ENCODE peak calls at places on chromosomes 2 and 18, in five cellular contexts. B is GM23338, A is transverse colon, I is stomach, E is endothelial cell of umbilical vein. Q is an unnamed sample.

GRCh38 chr2:30716117-30716900 is 90.9 kb downstream of the CAPN13 start:
- DNase-seq in B (no peak), A (no peak), I (peak; percentile 19), E (no peak), Q (no peak)

GRCh38 chr2:5076599-5076998 is 615.6 kb upstream of the SOX11 start:
- DNase-seq in B (peak; percentile 53), A (no peak), I (no peak), E (no peak), Q (no peak)

GRCh38 chr2:230713331-230714121 is 884 bp downstream of the CAB39 start:
- DNase-seq in B (peak; percentile 54), A (peak; percentile 64), I (peak; percentile 79), E (peak; percentile 11), Q (peak; percentile 92)

GRCh38 chr2:188695953-188696352 is 278.2 kb upstream of the COL3A1 start:
- DNase-seq in B (no peak), A (no peak), I (no peak), E (no peak), Q (no peak)

GRCh38 chr2:98912957-98913915 is 22.8 kb downstream of the CRACDL start:
- DNase-seq in B (no peak), A (no peak), I (peak; percentile 24), E (no peak), Q (peak; percentile 59)

GRCh38 chr2:160836755-160837154 is 323.5 kb upstream of the TANK start:
- DNase-seq in B (no peak), A (no peak), I (no peak), E (no peak), Q (no peak)

GRCh38 chr2:53826587-53827397 is 33.0 kb downstream of the GPR75 start:
- DNase-seq in B (no peak), A (no peak), I (no peak), E (no peak), Q (no peak)

GRCh38 chr2:230184727-230185578 is 34.8 kb downstream of the SP110 start:
- DNase-seq in B (no peak), A (no peak), I (no peak), E (no peak), Q (no peak)

GRCh38 chr2:200189964-200190363 is 116.5 kb upstream of the SPATS2L start:
- DNase-seq in B (no peak), A (no peak), I (no peak), E (no peak), Q (no peak)

GRCh38 chr2:96099861-96100798 is 16.2 kb downstream of the ADRA2B start:
- DNase-seq in B (peak; percentile 41), A (peak; percentile 3), I (no peak), E (peak; percentile 26), Q (peak; percentile 64)

GRCh38 chr2:185990861-185991525 is 252.4 kb downstream of the FSIP2 start:
- DNase-seq in B (peak; percentile 33), A (no peak), I (no peak), E (no peak), Q (no peak)

GRCh38 chr2:118842687-118843491 is 4.6 kb downstream of the EN1 start:
- DNase-seq in B (peak; percentile 64), A (no peak), I (no peak), E (peak; percentile 20), Q (peak; percentile 67)

GRCh38 chr2:44578401-44579135 is 216.8 kb downstream of the CAMKMT start:
- DNase-seq in B (no peak), A (no peak), I (no peak), E (no peak), Q (no peak)

GRCh38 chr2:54318810-54319209 is 62.8 kb upstream of the TSPYL6 start:
- DNase-seq in B (no peak), A (no peak), I (no peak), E (no peak), Q (no peak)

DNA sequence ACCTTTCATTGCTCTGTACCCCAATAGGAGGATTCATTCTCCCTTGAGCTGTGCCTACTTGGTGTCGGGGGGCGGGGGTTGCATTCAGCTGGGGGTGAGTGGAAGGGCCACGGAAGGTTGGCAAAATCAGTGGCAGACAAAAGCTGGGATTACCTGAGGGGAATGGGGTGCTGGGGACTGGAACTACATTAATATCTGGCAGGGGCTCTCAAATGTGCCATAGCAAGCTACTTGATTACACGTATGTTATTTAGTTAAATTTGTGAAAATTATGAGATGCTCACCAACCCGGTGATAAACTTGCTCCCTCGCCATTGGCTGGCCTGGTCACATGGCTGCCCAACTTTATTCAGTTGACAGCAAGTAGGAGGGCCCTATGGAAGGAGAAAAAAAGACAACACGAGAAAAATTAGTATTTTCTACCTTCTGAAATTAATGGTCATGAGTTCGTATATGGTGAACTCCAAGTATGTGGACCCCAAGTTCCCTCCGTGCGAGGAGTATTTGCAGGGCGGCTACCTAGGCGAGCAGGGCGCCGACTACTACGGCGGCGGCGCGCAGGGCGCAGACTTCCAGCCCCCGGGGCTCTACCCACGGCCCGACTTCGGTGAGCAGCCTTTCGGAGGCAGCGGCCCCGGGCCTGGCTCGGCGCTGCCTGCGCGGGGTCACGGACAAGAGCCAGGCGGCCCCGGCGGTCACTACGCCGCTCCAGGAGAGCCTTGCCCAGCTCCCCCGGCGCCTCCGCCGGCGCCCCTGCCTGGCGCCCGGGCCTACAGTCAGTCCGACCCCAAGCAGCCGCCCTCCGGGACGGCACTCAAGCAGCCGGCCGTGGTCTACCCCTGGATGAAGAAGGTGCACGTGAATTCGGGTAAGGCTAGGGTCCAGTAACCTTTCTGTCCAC is at the start of gene HOXD4:
- DNase-seq in B (peak; percentile 51), A (no peak), I (peak; percentile 20), E (no peak), Q (no peak)
- H3K27me3 ChIP-seq in B (peaks cover 100% of the 10 kb centered on the region), A (peaks cover 37% of the 10 kb centered on the region), I (peaks cover 30% of the 10 kb centered on the region), E (no peaks in the 10 kb centered on the region), Q (peaks cover 55% of the 10 kb centered on the region)

GRCh38 chr2:101383016-101383541 is 4.2 kb downstream of the CREG2 start:
- DNase-seq in B (no peak), A (no peak), I (no peak), E (no peak), Q (no peak)

GRCh38 chr2:101388232-101388631 is 929 bp upstream of the CREG2 start:
- DNase-seq in B (no peak), A (no peak), I (no peak), E (no peak), Q (no peak)

GRCh38 chr2:101387151-101387807 is at the start of gene CREG2:
- DNase-seq in B (peak; percentile 85), A (peak; percentile 32), I (peak; percentile 75), E (peak; percentile 74), Q (peak; percentile 87)

GRCh38 chr2:101382406-101382805 is 4.9 kb downstream of the CREG2 start:
- DNase-seq in B (no peak), A (no peak), I (no peak), E (peak; percentile 92), Q (no peak)

DNA sequence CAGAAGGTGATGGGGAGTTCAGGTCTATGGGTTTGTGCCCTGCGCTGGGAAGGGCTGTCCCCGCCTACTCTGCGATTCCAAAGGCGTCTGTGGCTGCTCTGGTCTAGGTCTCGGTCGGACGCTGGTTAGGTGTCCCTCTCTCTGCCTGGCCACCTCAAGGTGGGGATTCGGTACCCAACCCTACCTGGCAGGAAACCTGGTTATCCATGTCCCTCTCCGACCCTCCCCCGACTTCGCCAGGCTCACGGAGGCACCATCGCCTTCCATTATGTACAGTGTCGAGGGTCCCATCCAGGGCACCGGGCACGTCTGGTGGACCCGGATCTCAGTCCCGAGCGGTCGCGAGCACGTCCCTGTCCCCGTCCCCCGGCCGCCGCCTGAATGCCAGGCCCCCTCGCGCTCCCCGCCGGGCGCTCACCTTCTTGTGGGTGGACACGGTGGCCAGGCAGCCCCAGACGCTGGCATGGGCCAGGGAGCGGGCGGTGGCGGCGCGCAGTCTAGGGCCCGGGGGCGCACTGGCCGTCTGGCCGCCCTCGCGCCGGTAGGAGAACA is 628 bp downstream of the CREG2 start:
- DNase-seq in B (peak; percentile 49), A (no peak), I (no peak), E (no peak), Q (peak; percentile 79)
- H3K4me3 ChIP-seq in B (peak overlapping the region; percentile 82), A (peak overlapping the region; percentile 40), I (peak overlapping the region; percentile 49), E (peak overlapping the region; percentile 54), Q (peak overlapping the region; percentile 25)

GRCh38 chr18:8140841-8141501 is 468.3 kb upstream of the RAB12 start:
- DNase-seq in B (peak; percentile 4), A (peak; percentile 10), I (no peak), E (no peak), Q (no peak)
- TF ChIP-seq POLR2AphosphoS5 in B (no peak), A (no peak), I (no peak), E (no peak), Q (no peak)

GRCh38 chr18:48184118-48184517 is 225.1 kb downstream of the ZBTB7C start:
- DNase-seq in B (no peak), A (no peak), I (no peak), E (no peak), Q (no peak)

GRCh38 chr18:48188609-48189008 is 220.6 kb downstream of the ZBTB7C start:
- DNase-seq in B (no peak), A (no peak), I (no peak), E (no peak), Q (no peak)

GRCh38 chr18:48186861-48187260 is 222.3 kb downstream of the ZBTB7C start:
- DNase-seq in B (no peak), A (no peak), I (no peak), E (no peak), Q (no peak)

GRCh38 chr18:48183613-48184012 is 225.6 kb downstream of the ZBTB7C start:
- DNase-seq in B (no peak), A (no peak), I (no peak), E (no peak), Q (no peak)

DNA sequence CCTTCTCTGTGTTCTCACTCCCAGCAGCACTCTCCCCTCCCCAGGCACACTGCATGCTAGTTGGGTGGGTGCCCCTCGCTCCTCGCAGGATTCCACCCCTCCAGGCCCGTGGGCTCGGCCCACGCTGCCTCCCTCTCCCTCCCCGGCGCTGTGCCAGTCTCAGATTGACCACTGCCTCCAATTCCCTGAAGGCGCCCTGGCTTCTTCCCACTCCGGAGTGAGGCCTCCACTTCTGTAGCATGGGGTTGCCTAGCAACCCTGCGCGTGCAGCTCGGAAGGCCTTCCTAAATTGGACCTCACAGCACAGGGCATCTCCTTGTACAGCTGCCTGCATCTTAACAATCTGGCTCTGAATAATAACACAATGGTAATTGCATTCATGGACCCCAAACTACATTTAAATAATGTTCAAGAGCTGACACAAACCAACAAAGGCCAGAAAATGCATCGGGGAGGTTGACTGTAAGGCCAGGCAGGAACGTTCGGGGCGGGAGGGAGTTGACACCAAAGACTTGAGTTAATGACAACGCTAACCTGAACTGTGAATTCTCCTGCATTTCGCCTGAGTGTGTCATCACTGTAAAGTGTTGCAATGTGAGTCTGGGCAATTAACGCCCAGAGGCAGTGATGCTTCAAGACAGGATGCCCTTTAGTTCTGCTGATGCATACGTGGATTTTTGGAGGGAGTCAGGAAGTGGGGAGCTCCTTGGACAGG is 222.9 kb downstream of the ZBTB7C start:
- DNase-seq in B (peak; percentile 36), A (no peak), I (no peak), E (no peak), Q (no peak)
- H3K27me3 ChIP-seq in B (no peaks in the 10 kb centered on the region), A (no peaks in the 10 kb centered on the region), I (no peaks in the 10 kb centered on the region), E (peaks cover 6% of the 10 kb centered on the region), Q (no peaks in the 10 kb centered on the region)

GRCh38 chr18:31041346-31042067 is 1.0 kb downstream of the DSC3 start:
- DNase-seq in B (peak; percentile 56), A (peak; percentile 10), I (no peak), E (peak; percentile 3), Q (peak; percentile 61)
- H3K4me3 ChIP-seq in B (peak overlapping the region; percentile 71), A (peak overlapping the region; percentile 31), I (no peak overlapping the region), E (no peak overlapping the region), Q (no peak overlapping the region)